ENCODE peak calls at places on chromosomes 4 and X, in eight cellular contexts. L is stomach, V is Panc1, B is bronchial epithelial cell, M is activated B cell treated with CpG ODN at 0.5 μM for 24 hours, F is RWPE1, C is fibroblast of mammary gland, N is OCI-LY7. Q is an unnamed sample.

GRCh38 chr4:186158021-186158859 is 33.1 kb upstream of the CYP4V2 start:
- DNase-seq in L (no peak), V (no peak), B (no peak), M (no peak), F (no peak), C (no peak), N (no peak), Q (no peak)

GRCh38 chr4:40395908-40396806 is 61.0 kb downstream of the CHRNA9 start:
- DNase-seq in L (peak; percentile 94), V (no peak), B (peak; percentile 75), M (no peak), F (peak; percentile 48), C (peak; percentile 64), N (no peak), Q (peak; percentile 94)

GRCh38 chr4:108544504-108544903 is 75.9 kb upstream of the RPL34 start:
- DNase-seq in L (no peak), V (no peak), B (peak; percentile 99), M (no peak), F (peak; percentile 44), C (peak; percentile 80), N (no peak), Q (no peak)

GRCh38 chrX:96314974-96315373 is 369.7 kb upstream of the DIAPH2 start:
- DNase-seq in L (no peak), V (no peak), B (peak; percentile 74), M (no peak), F (peak; percentile 3), C (peak; percentile 79), N (no peak), Q (peak; percentile 37)

GRCh38 chrX:46803140-46803539 is 33.7 kb upstream of the RP2 start:
- DNase-seq in L (no peak), V (no peak), B (no peak), M (no peak), F (no peak), C (peak; percentile 12), N (peak; percentile 22), Q (no peak)

GRCh38 chrX:42944381-42944998 is 166.5 kb upstream of the PPP1R2C start:
- DNase-seq in L (no peak), V (no peak), B (no peak), M (no peak), F (no peak), C (no peak), N (peak; percentile 31), Q (no peak)

GRCh38 chr4:153651961-153652784 is 31.9 kb upstream of the TLR2 start:
- DNase-seq in L (no peak), V (no peak), B (peak; percentile 85), M (no peak), F (peak; percentile 22), C (peak; percentile 77), N (no peak), Q (peak; percentile 60)

GRCh38 chr4:72817012-72817411 is 248.0 kb upstream of the ADAMTS3 start:
- DNase-seq in L (no peak), V (no peak), B (no peak), M (no peak), F (no peak), C (peak; percentile 36), N (no peak), Q (no peak)

GRCh38 chrX:71144651-71145050 is at the start of gene NLGN3:
- DNase-seq in L (no peak), V (no peak), B (no peak), M (no peak), F (no peak), C (no peak), N (no peak), Q (no peak)

GRCh38 chr4:41214158-41215146 is at the start of gene APBB2:
- DNase-seq in L (peak; percentile 94), V (peak; percentile 84), B (peak; percentile 90), M (peak; percentile 31), F (peak; percentile 97), C (peak; percentile 95), N (peak; percentile 87), Q (peak; percentile 95)

GRCh38 chrX:45710081-45710801 is 509.6 kb upstream of the DIPK2B start:
- DNase-seq in L (no peak), V (peak; percentile 71), B (peak; percentile 95), M (no peak), F (peak; percentile 71), C (peak; percentile 99), N (no peak), Q (peak; percentile 22)

GRCh38 chrX:74262472-74263209 is 41.3 kb upstream of the ZCCHC13 start:
- DNase-seq in L (no peak), V (no peak), B (peak; percentile 6), M (no peak), F (no peak), C (no peak), N (no peak), Q (no peak)

GRCh38 chrX:101337776-101338271 is 10.7 kb downstream of the TIMM8A start:
- DNase-seq in L (no peak), V (no peak), B (no peak), M (no peak), F (no peak), C (no peak), N (no peak), Q (no peak)

GRCh38 chrX:66001596-66001995 is 38.3 kb downstream of the VSIG4 start:
- DNase-seq in L (no peak), V (no peak), B (no peak), M (no peak), F (no peak), C (no peak), N (no peak), Q (no peak)

GRCh38 chr4:17545374-17546140 is 30.6 kb downstream of the CLRN2 start:
- DNase-seq in L (no peak), V (no peak), B (no peak), M (no peak), F (no peak), C (no peak), N (no peak), Q (no peak)

GRCh38 chr4:82553020-82553419 is 8.8 kb downstream of the TMEM150C start:
- DNase-seq in L (no peak), V (no peak), B (no peak), M (no peak), F (no peak), C (no peak), N (no peak), Q (no peak)

GRCh38 chr4:82551734-82552133 is 10.1 kb downstream of the TMEM150C start:
- DNase-seq in L (no peak), V (no peak), B (no peak), M (no peak), F (no peak), C (no peak), N (no peak), Q (no peak)

GRCh38 chr4:82559735-82560120 is 2.1 kb downstream of the TMEM150C start:
- DNase-seq in L (no peak), V (no peak), B (no peak), M (no peak), F (no peak), C (no peak), N (no peak), Q (no peak)

GRCh38 chr4:82560853-82561744 is 689 bp downstream of the TMEM150C start:
- DNase-seq in L (no peak), V (no peak), B (no peak), M (no peak), F (no peak), C (no peak), N (no peak), Q (peak; percentile 3)

DNA sequence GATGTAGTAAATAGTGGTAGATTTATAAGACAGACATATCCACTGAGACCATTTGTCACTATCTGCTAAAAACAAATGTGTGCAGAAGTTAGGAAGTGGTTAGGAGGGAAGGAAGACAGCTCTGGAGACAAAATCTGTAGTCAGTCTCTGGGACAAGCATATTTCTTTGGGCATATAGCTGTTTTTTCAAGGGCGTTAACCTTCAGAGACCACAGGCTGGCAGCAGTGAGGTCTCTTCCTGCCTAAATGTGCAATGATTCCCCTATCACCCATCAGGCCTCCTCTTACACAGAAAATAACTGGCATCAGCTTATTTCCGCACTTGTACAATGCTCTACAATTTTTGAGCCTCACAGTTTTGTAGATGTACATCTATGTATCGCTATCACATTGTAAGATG is 6.5 kb downstream of the TMEM150C start:
- DNase-seq in L (no peak), V (no peak), B (no peak), M (no peak), F (no peak), C (no peak), N (peak; percentile 4), Q (no peak)
- TF ChIP-seq CTCF in L (no peak), V (peak; percentile 40), B (no peak), M (no peak), F (no peak), C (peak; percentile 5), N (peak; percentile 40), Q (no peak)

GRCh38 chr4:88745175-88745574 is 47.5 kb upstream of the NAP1L5 start:
- DNase-seq in L (no peak), V (no peak), B (no peak), M (no peak), F (no peak), C (no peak), N (no peak), Q (no peak)

GRCh38 chr4:88747351-88747750 is 49.7 kb upstream of the NAP1L5 start:
- DNase-seq in L (no peak), V (no peak), B (no peak), M (no peak), F (no peak), C (no peak), N (no peak), Q (no peak)

GRCh38 chr4:88744609-88745008 is 47.0 kb upstream of the NAP1L5 start:
- DNase-seq in L (no peak), V (no peak), B (no peak), M (no peak), F (no peak), C (no peak), N (no peak), Q (no peak)

GRCh38 chr4:88746186-88746585 is 48.6 kb upstream of the NAP1L5 start:
- DNase-seq in L (no peak), V (no peak), B (no peak), M (no peak), F (no peak), C (no peak), N (no peak), Q (no peak)

GRCh38 chr4:88745581-88746163 is 48.0 kb upstream of the NAP1L5 start:
- DNase-seq in L (no peak), V (no peak), B (no peak), M (no peak), F (no peak), C (no peak), N (no peak), Q (no peak)
- TF ChIP-seq CTCF in L (no peak), V (no peak), B (no peak), M (no peak), F (no peak), C (no peak), N (no peak), Q (no peak)

GRCh38 chr4:140149851-140150635 is 3.9 kb downstream of the MAML3 start:
- DNase-seq in L (peak; percentile 80), V (no peak), B (peak; percentile 52), M (peak; percentile 30), F (peak; percentile 58), C (peak; percentile 41), N (peak; percentile 66), Q (peak; percentile 55)
- TF ChIP-seq CTCF in L (peak; percentile 5), V (no peak), B (no peak), M (no peak), F (no peak), C (no peak), N (no peak), Q (no peak)

DNA sequence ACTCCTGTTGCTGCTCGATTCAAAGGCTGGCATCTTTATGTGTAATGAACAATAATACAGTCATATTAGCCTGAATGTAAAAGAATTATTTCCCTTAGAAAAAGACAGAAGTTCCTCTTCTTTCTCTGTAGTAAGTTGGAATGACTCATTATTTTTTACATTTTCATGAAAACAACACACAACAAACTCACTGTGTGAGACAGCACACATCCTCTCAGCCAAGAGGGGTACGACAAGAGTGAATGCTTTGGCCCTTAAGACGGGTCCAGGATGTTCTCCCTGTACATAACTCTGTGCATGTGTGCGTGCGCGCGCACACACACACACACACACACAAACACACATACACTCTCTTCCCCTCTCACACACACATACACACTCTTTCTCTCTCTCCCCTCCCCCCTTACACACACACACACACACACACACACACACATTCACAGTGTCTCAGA is 72.8 kb downstream of the MANBA start:
- DNase-seq in L (no peak), V (no peak), B (no peak), M (no peak), F (no peak), C (peak; percentile 10), N (no peak), Q (no peak)
- TF ChIP-seq CTCF in L (no peak), V (no peak), B (no peak), M (no peak), F (no peak), C (no peak), N (no peak), Q (no peak)

Q was measured in PC-9.